ENCODE peak calls at places on chromosomes 16 and 17, in four cellular contexts. Y is AG09309, P is tibial artery, W is iPS DF 6.9. Z is an unnamed sample.

GRCh38 chr17:71980171-71980570 is 140.6 kb upstream of the SOX9 start:
- DNase-seq in Y (no peak), W (no peak), P (no peak), Z (no peak)

GRCh38 chr16:81483064-81483969 is 38.7 kb downstream of the CMIP start:
- DNase-seq in W (no peak), Y (no peak), P (no peak), Z (peak)

GRCh38 chr16:17773698-17774101 is 302.9 kb upstream of the XYLT1 start:
- DNase-seq in P (no peak), W (no peak), Y (no peak), Z (no peak)

GRCh38 chr16:24612656-24613055 is 73.3 kb downstream of the RBBP6 start:
- DNase-seq in P (no peak), W (no peak), Y (no peak), Z (no peak)

GRCh38 chr16:59412275-59412841 is 678.2 kb upstream of the GOT2 start:
- DNase-seq in P (no peak), Y (no peak), W (no peak), Z (no peak)

GRCh38 chr17:50959341-50959740 is 93.2 kb upstream of the TOB1 start:
- DNase-seq in W (no peak), P (no peak), Y (no peak), Z (no peak)

GRCh38 chr17:43006639-43007551 is at the start of gene IFI35:
- DNase-seq in W (no peak), P (peak), Y (no peak), Z (peak)

GRCh38 chr17:39629494-39629880 is 2.7 kb downstream of the PPP1R1B start:
- DNase-seq in W (no peak), P (no peak), Y (no peak), Z (no peak)

GRCh38 chr17:37717627-37718382 is 27.1 kb downstream of the HNF1B start:
- DNase-seq in Y (no peak), P (no peak), W (no peak), Z (no peak)

GRCh38 chr17:39306509-39307212 is 80.9 kb upstream of the STAC2 start:
- DNase-seq in Y (no peak), P (no peak), W (no peak), Z (no peak)

GRCh38 chr16:83300326-83300725 is 507.5 kb upstream of the HSBP1 start:
- DNase-seq in P (no peak), Y (no peak), W (no peak), Z (no peak)

GRCh38 chr17:17104036-17104435 is 61.8 kb downstream of the MPRIP start:
- DNase-seq in W (no peak), Y (no peak), P (no peak), Z (no peak)

GRCh38 chr17:5610956-5611355 is 26.6 kb upstream of the NLRP1 start:
- DNase-seq in W (no peak), P (no peak), Y (no peak), Z (no peak)

GRCh38 chr16:19005561-19006445 is 22.1 kb downstream of the TMC7 start:
- DNase-seq in Y (no peak), P (no peak), W (no peak), Z (peak)

GRCh38 chr17:81733507-81734404 is 21.7 kb downstream of the SLC25A10 start:
- DNase-seq in Y (no peak), P (peak), W (no peak), Z (peak)

GRCh38 chr17:77570565-77570898 is 388.0 kb upstream of the TNRC6C start:
- DNase-seq in Y (no peak), P (peak), W (no peak), Z (no peak)

GRCh38 chr17:77571141-77571540 is 387.4 kb upstream of the TNRC6C start:
- DNase-seq in Y (no peak), P (peak), W (no peak), Z (no peak)

GRCh38 chr17:77572851-77573250 is 385.7 kb upstream of the TNRC6C start:
- DNase-seq in P (peak), W (no peak), Y (no peak), Z (no peak)

GRCh38 chr17:77571562-77571981 is 386.9 kb upstream of the TNRC6C start:
- DNase-seq in W (no peak), P (peak), Y (no peak), Z (no peak)

DNA sequence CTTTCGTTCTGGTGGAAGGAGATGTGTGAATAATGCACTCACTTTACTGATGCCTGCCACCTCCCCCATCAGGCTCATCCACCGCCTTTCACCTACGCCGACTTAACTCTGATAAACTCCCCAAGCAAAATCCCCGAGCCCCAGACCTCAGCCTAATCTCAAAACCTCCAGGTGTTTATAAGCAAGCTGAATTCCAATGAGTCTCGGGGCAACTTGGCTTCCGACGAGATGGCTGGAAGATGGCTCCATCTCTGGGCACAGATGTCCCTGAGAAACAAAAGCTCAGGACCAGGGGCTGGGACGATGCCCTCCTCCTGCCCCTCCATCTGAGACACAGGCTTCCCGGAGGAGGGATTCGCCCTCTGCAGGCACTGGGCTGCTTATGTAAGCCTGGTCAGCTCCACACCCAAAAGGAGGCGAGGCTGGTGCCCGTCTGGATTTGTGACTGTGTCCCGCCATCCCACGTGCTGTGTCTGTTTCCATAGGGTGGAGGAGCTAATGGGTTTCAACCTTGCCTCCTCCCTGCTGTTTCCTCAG is 386.4 kb upstream of the TNRC6C start:
- DNase-seq in Y (no peak), W (no peak), P (peak), Z (no peak)
- H3K4me3 ChIP-seq in Y (no peak), W (no peak), P (peak), Z (peak)

GRCh38 chr16:13264749-13265552 is 363.6 kb downstream of the SHISA9 start:
- DNase-seq in Y (no peak), P (no peak), W (no peak), Z (no peak)

GRCh38 chr16:13269359-13269758 is 368.0 kb downstream of the SHISA9 start:
- DNase-seq in Y (no peak), P (no peak), W (no peak), Z (no peak)

GRCh38 chr16:13269905-13270528 is 368.6 kb downstream of the SHISA9 start:
- DNase-seq in Y (no peak), W (no peak), P (no peak), Z (no peak)

GRCh38 chr16:13270602-13271001 is 369.2 kb downstream of the SHISA9 start:
- DNase-seq in P (no peak), Y (no peak), W (no peak), Z (no peak)
- H3K4me3 ChIP-seq in P (no peak), Y (no peak), W (no peak), Z (no peak)

GRCh38 chr17:75779250-75779986 is 5.2 kb upstream of the UNK start:
- DNase-seq in Y (peak), P (peak), W (peak), Z (peak)

GRCh38 chr17:75778861-75779249 is 5.8 kb upstream of the UNK start:
- DNase-seq in P (no peak), Y (no peak), W (no peak), Z (no peak)

GRCh38 chr17:75777243-75777922 is 7.2 kb upstream of the UNK start:
- DNase-seq in P (no peak), Y (no peak), W (no peak), Z (no peak)

GRCh38 chr17:75783069-75783783 is 1.4 kb upstream of the UNK start:
- DNase-seq in P (no peak), W (no peak), Y (peak), Z (no peak)

DNA sequence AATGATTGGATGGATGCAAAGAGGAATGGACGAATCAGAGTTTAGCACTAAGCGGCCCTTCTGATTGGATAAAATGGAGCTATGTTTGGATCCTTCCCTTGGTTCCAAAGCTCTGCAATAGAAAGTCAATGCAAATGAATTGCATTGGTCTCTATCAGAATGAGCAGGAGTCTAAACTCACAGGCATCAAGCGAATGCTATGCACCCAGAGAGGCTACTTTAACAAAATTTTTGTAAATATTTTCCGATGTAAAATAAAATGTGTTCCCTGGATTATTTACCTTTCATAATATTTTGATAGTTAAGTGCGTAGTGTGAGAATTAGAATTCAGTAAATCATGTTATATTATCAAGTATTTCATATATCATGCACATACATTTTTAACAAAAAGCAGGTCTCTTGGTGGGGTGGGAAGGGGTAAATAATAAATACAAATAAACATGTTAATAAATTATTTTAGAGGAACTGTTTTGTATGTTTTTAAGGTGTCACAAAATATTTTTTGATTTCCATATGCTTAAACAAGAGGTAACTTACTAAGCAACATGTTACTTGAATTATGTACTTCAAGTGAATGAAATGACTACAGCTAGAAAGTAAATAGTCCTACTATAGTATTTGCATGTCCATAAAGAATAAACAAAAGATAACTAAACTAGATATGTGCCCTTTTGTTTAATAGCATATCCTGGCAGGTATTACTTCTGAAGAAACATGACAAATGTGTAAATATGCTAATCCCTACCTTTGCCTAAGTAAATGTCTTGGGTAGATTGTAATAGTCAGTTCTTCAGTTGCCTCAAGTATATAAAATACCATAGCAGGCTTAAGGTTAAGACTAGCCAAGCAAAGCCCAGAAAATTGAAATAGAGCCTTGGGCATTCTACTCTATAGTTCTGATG is 4.4 kb upstream of the UNK start:
- DNase-seq in W (no peak), P (no peak), Y (no peak), Z (no peak)
- H3K4me3 ChIP-seq in W (no peak), P (no peak), Y (no peak), Z (peak)

DNA sequence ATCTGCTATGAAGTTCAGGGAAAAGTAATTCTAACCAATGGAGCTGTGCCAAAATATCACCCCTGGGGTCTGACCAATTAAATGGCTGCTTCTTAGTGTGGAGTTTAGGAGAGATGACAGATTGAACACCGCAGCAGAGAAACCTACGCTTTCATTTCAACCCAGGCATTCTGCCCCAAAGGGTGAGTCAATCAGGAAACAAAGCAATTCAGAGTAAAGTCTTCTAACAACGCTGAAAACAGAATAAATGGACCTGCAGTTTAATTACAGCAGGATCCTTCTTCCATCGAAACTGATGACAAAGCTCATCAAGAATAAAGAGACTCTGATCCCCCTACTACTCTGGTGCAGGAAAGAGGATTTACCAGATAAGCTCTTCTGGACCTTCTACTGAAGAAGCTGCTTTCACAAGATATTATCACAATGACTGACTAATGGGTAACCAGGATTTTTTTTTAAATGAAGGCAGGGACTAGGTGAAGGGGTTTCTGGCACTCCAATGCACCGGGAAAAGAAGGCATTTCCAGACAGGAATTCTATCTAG is 16.7 kb downstream of the RFFL start:
- DNase-seq in P (no peak), W (no peak), Y (no peak), Z (no peak)
- H3K4me3 ChIP-seq in P (no peak), W (no peak), Y (no peak), Z (no peak)

DNA sequence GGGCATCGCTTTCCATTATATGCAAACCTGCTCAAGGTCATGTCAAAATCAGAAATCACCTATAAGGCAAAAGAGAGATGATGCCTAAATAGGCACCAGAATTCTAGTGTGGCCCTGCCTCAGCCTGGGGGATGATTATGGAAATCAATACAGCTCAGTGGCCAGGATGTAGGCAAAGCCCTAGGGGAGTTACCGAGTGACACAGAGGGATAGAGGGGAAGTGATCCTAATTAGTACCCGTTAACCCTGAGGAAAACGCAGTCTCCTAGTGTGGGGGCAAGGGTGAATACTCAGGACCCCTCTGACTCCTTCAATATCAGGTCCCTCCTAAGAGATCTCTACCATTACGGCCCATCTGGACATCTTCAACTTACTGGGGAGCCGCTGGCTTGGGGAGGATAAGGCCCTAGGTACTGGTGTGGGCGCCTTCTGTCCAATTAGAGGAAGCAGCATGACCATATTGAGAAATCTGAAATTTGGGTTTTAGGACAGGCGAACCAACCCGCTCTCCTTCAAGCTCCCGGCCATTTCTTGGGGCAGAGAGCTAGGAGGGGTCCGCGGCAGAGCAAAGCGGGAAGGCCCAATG is 725 bp downstream of the NT5C3B start:
- DNase-seq in W (no peak), P (peak), Y (no peak), Z (no peak)
- H3K4me3 ChIP-seq in W (peak), P (peak), Y (peak), Z (peak)

GRCh38 chr16:13957197-13958078 is 37.5 kb downstream of the ERCC4 start:
- DNase-seq in P (peak), Y (peak), W (no peak), Z (peak)
- H3K4me3 ChIP-seq in P (peak), Y (peak), W (no peak), Z (peak)

Z was measured in left ventricle myocardium inferior.